ENCODE peak calls at places on chromosome 12, in seven cellular contexts. Q, U, S, R, W, M and B are unnamed samples.

GRCh38 chr12:22535478-22535877 is 8.9 kb downstream of the C2CD5 start:
- DNase-seq in Q (no peak), U (no peak), S (no peak), R (no peak), W (no peak), M (no peak), B (no peak)

GRCh38 chr12:117282490-117282889 is 78.9 kb downstream of the NOS1 start:
- DNase-seq in Q (no peak), U (no peak), S (peak; percentile 59), R (no peak), W (no peak), M (no peak), B (no peak)

GRCh38 chr12:62933871-62934798 is 815 bp downstream of the PPM1H start:
- DNase-seq in Q (peak; percentile 7), U (no peak), S (peak; percentile 38), R (peak; percentile 85), W (peak; percentile 50), M (no peak), B (no peak)

GRCh38 chr12:120761581-120761980 is 36.0 kb downstream of the ACADS start:
- DNase-seq in Q (peak; percentile 86), U (peak; percentile 78), S (no peak), R (peak; percentile 74), W (no peak), M (no peak), B (no peak)

GRCh38 chr12:70365648-70366518 is at the start of gene KCNMB4:
- DNase-seq in Q (no peak), U (no peak), S (peak; percentile 74), R (peak; percentile 87), W (peak; percentile 61), M (peak; percentile 73), B (peak; percentile 80)

GRCh38 chr12:69500631-69501030 is 30.4 kb downstream of the FRS2 start:
- DNase-seq in Q (peak; percentile 42), U (no peak), S (peak; percentile 55), R (no peak), W (no peak), M (no peak), B (no peak)

GRCh38 chr12:91964501-91964900 is 181.1 kb downstream of the BTG1 start:
- DNase-seq in Q (peak; percentile 16), U (no peak), S (no peak), R (no peak), W (no peak), M (no peak), B (no peak)

GRCh38 chr12:30251546-30251945 is 444.1 kb downstream of the IPO8 start:
- DNase-seq in Q (no peak), U (no peak), S (no peak), R (no peak), W (no peak), M (no peak), B (no peak)

GRCh38 chr12:115351513-115352077 is 667.6 kb upstream of the TBX3 start:
- DNase-seq in Q (peak; percentile 81), U (no peak), S (no peak), R (no peak), W (no peak), M (no peak), B (no peak)

GRCh38 chr12:111164833-111165232 is 204.1 kb downstream of the PHETA1 start:
- DNase-seq in Q (no peak), U (no peak), S (no peak), R (no peak), W (no peak), M (no peak), B (no peak)

GRCh38 chr12:230925-231671 is 17.1 kb upstream of the SLC6A12 start:
- DNase-seq in Q (no peak), U (no peak), S (no peak), R (peak; percentile 77), W (no peak), M (no peak), B (no peak)

GRCh38 chr12:76422878-76423438 is 74.7 kb upstream of the BBS10 start:
- DNase-seq in Q (peak; percentile 39), U (peak; percentile 16), S (peak; percentile 63), R (no peak), W (no peak), M (no peak), B (no peak)

GRCh38 chr12:57868870-57869609 is 22.5 kb upstream of the CTDSP2 start:
- DNase-seq in Q (no peak), U (no peak), S (no peak), R (peak; percentile 89), W (no peak), M (no peak), B (no peak)

GRCh38 chr12:93894391-93895095 is 217.4 kb downstream of the CRADD start:
- DNase-seq in Q (peak; percentile 77), U (no peak), S (no peak), R (peak; percentile 91), W (peak; percentile 46), M (no peak), B (no peak)

GRCh38 chr12:12792421-12792820 is 7.0 kb downstream of the APOLD1 start:
- DNase-seq in Q (no peak), U (no peak), S (no peak), R (peak; percentile 26), W (no peak), M (no peak), B (no peak)

GRCh38 chr12:46959484-46959883 is 119.9 kb upstream of the PCED1B start:
- DNase-seq in Q (peak; percentile 94), U (no peak), S (peak; percentile 98), R (no peak), W (no peak), M (no peak), B (no peak)

GRCh38 chr12:50506753-50507473 is 2.1 kb downstream of the DIP2B start:
- DNase-seq in Q (no peak), U (no peak), S (no peak), R (no peak), W (no peak), M (no peak), B (no peak)

GRCh38 chr12:89574736-89575208 is 48.9 kb upstream of the POC1B start:
- DNase-seq in Q (peak; percentile 73), U (no peak), S (no peak), R (no peak), W (no peak), M (no peak), B (peak; percentile 38)

GRCh38 chr12:86249276-86249675 is 6.9 kb downstream of the MGAT4C start:
- DNase-seq in Q (no peak), U (no peak), S (no peak), R (no peak), W (no peak), M (no peak), B (no peak)

GRCh38 chr12:69840727-69841126 is 15.7 kb downstream of the MYRFL start:
- DNase-seq in Q (no peak), U (no peak), S (no peak), R (no peak), W (peak; percentile 40), M (no peak), B (no peak)

GRCh38 chr12:32949815-32950214 is 53.2 kb upstream of the PKP2 start:
- DNase-seq in Q (no peak), U (no peak), S (no peak), R (no peak), W (no peak), M (no peak), B (no peak)

GRCh38 chr12:32946504-32947131 is 50.0 kb upstream of the PKP2 start:
- DNase-seq in Q (no peak), U (no peak), S (no peak), R (no peak), W (no peak), M (no peak), B (no peak)

GRCh38 chr12:32944195-32944594 is 47.6 kb upstream of the PKP2 start:
- DNase-seq in Q (peak; percentile 2), U (no peak), S (peak; percentile 88), R (no peak), W (no peak), M (no peak), B (no peak)

DNA sequence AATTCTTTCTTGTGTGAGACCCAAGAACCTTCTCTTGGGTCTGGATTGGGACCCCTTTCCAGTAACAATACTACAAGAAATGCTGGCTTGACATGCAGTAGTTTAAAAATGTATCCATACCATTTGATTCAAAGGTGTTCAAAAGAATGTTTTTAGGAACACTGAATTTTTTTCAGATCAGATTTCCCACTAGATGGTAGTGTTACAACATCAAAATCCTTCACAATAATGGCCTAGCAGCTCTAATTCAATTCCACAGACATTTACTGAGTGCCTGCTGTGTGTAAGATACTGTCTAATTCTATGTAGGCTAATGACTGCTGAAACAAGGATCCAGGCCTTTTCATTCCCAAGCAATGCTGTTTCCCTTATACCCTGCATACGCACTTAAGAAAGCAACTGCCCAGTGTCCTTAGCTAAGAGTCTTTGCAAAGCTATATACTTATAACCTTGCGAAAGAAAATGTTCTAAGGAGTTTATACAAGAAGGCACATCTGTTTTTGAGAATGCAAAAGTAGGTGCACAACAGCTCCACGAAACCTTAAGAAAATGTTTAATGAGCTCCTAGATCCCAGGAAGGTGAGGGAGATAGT is 50.7 kb upstream of the PKP2 start:
- DNase-seq in Q (peak; percentile 2), U (no peak), S (peak; percentile 72), R (no peak), W (no peak), M (no peak), B (no peak)
- TF ChIP-seq CTCF in Q (no peak), U (no peak), S (peak; percentile 61), R (no peak), W (no peak), M (peak; percentile 63), B (no peak)

DNA sequence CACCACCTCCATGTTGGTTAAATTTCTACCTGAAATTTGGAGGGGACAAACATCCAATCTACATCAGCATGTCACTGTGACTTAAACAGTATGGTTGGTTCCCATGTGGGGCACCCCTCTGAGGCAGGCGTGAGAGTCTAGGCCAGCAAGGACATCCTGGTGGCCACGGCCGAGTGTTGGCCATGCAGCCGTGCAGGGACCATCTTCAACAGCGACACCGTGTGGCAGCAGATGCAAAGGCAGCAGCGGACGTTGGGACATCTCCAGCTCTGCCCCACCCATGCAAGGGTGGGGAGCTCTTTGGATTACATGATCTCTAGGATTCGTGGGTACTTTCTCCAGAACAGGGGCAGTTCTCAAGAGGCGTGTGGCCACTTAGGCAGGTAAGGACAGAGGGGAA is 49.8 kb downstream of the NOC4L start:
- DNase-seq in Q (peak; percentile 19), U (no peak), S (no peak), R (no peak), W (no peak), M (no peak), B (no peak)
- TF ChIP-seq CTCF in Q (peak; percentile 37), U (no peak), S (peak; percentile 54), R (no peak), W (no peak), M (peak; percentile 17), B (peak; percentile 24)

GRCh38 chr12:80769553-80770140 is 52.9 kb downstream of the MYF5 start:
- DNase-seq in Q (no peak), U (no peak), S (no peak), R (no peak), W (no peak), M (no peak), B (no peak)

GRCh38 chr12:80766897-80767296 is 50.2 kb downstream of the MYF5 start:
- DNase-seq in Q (no peak), U (no peak), S (no peak), R (no peak), W (no peak), M (no peak), B (no peak)

GRCh38 chr12:80761818-80762217 is 45.1 kb downstream of the MYF5 start:
- DNase-seq in Q (peak; percentile 58), U (no peak), S (no peak), R (no peak), W (no peak), M (no peak), B (no peak)

GRCh38 chr12:80763874-80764273 is 47.2 kb downstream of the MYF5 start:
- DNase-seq in Q (peak; percentile 83), U (no peak), S (peak; percentile 60), R (no peak), W (peak; percentile 42), M (no peak), B (no peak)
- TF ChIP-seq CTCF in Q (peak; percentile 58), U (peak; percentile 22), S (peak; percentile 78), R (no peak), W (peak; percentile 43), M (peak; percentile 86), B (peak; percentile 91)

GRCh38 chr12:108856428-108857157 is 790 bp downstream of the SSH1 start:
- DNase-seq in Q (peak; percentile 78), U (no peak), S (peak; percentile 72), R (peak; percentile 95), W (peak; percentile 74), M (no peak), B (peak; percentile 47)
- TF ChIP-seq CTCF in Q (no peak), U (no peak), S (no peak), R (no peak), W (no peak), M (no peak), B (no peak)